ENCODE peak calls at places on chromosomes 6 and 20, in five cellular contexts. F is cardiac fibroblast, J is PC-3, T is neural crest cell, C is HFFc6. G is an unnamed sample.

GRCh38 chr20:53662595-53662994 is 69.0 kb upstream of the ZNF217 start:
- DNase-seq in T (no peak), F (no peak), C (no peak), J (no peak), G (no peak)

GRCh38 chr6:95099410-95099809 is 477.9 kb upstream of the MANEA start:
- DNase-seq in C (no peak), T (no peak), J (no peak), F (no peak), G (no peak)

GRCh38 chr20:33423141-33423834 is 20.3 kb downstream of the SNTA1 start:
- DNase-seq in C (peak), J (peak), T (no peak), F (peak), G (no peak)

GRCh38 chr20:61271273-61272221 is 19.5 kb downstream of the CDH4 start:
- DNase-seq in J (no peak), F (no peak), C (no peak), T (no peak), G (no peak)

GRCh38 chr6:111894272-111894671 is 21.0 kb upstream of the FYN start:
- DNase-seq in J (peak), C (peak), F (peak), T (no peak), G (no peak)

GRCh38 chr6:105515054-105515453 is 112.2 kb upstream of the PREP start:
- DNase-seq in C (no peak), F (no peak), J (no peak), T (no peak), G (no peak)

GRCh38 chr6:105135056-105135455 is 44.8 kb downstream of the POPDC3 start:
- DNase-seq in J (peak), T (no peak), C (no peak), F (peak), G (no peak)

GRCh38 chr6:90411292-90411781 is 114.7 kb upstream of the BACH2 start:
- DNase-seq in T (no peak), F (no peak), C (no peak), J (peak), G (no peak)

GRCh38 chr6:113903666-113904330 is 46.7 kb downstream of the MARCKS start:
- DNase-seq in T (no peak), F (peak), J (no peak), C (no peak), G (no peak)

GRCh38 chr6:149077208-149077607 is 240.3 kb upstream of the TAB2 start:
- DNase-seq in T (no peak), C (no peak), J (no peak), F (peak), G (no peak)

GRCh38 chr6:12289655-12290489 is at the start of gene EDN1:
- DNase-seq in J (peak), T (peak), F (peak), C (peak), G (peak)

GRCh38 chr6:165060636-165061190 is 248.7 kb downstream of the C6orf118 start:
- DNase-seq in F (peak), J (peak), C (no peak), T (no peak), G (no peak)

GRCh38 chr20:56447227-56447626 is 21.2 kb upstream of the RTF2 start:
- DNase-seq in J (no peak), T (no peak), C (no peak), F (no peak), G (no peak)

GRCh38 chr20:35237486-35237885 is 11.0 kb downstream of the MMP24 start:
- DNase-seq in F (no peak), C (peak), T (no peak), J (no peak), G (no peak)

GRCh38 chr6:151647871-151648639 is 154.2 kb downstream of the CCDC170 start:
- DNase-seq in F (peak), C (no peak), T (peak), J (peak), G (no peak)

GRCh38 chr20:227439-228105 is 514 bp downstream of the DEFB129 start:
- DNase-seq in F (no peak), T (no peak), C (no peak), J (no peak), G (no peak)

GRCh38 chr6:163418273-163419029 is 3.9 kb downstream of the QKI start:
- DNase-seq in F (peak), J (no peak), T (no peak), C (no peak), G (no peak)

GRCh38 chr6:94462231-94462630 is 1042.9 kb upstream of the EPHA7 start:
- DNase-seq in T (no peak), F (no peak), C (no peak), J (no peak), G (no peak)

GRCh38 chr6:80269331-80269730 is 162.9 kb downstream of the BCKDHB start:
- DNase-seq in C (no peak), F (no peak), J (no peak), T (no peak), G (no peak)

GRCh38 chr6:113018351-113019151 is 671.4 kb downstream of the RFPL4B start:
- DNase-seq in J (peak), C (peak), T (no peak), F (peak), G (no peak)

GRCh38 chr20:62950741-62951140 is 1.8 kb upstream of the SLC17A9 start:
- DNase-seq in F (no peak), C (no peak), T (no peak), J (no peak), G (no peak)

GRCh38 chr20:62416651-62417637 is 9.9 kb upstream of the CABLES2 start:
- DNase-seq in J (no peak), C (no peak), F (no peak), T (no peak), G (no peak)

GRCh38 chr20:47318596-47319516 is 37.6 kb downstream of the ZMYND8 start:
- DNase-seq in J (peak), C (peak), F (peak), T (peak), G (peak)

GRCh38 chr6:156933201-156934053 is 156.2 kb downstream of the ARID1B start:
- DNase-seq in J (no peak), T (peak), F (no peak), C (no peak), G (no peak)

GRCh38 chr6:158309814-158310213 is 2.5 kb upstream of the TULP4 start:
- DNase-seq in T (no peak), J (no peak), C (no peak), F (no peak), G (no peak)

GRCh38 chr6:2632368-2632767 is 118.4 kb downstream of the MYLK4 start:
- DNase-seq in C (no peak), F (no peak), T (no peak), J (no peak), G (no peak)

GRCh38 chr20:4109307-4109564 is 93.9 kb upstream of the RNF24 start:
- DNase-seq in T (no peak), F (no peak), J (no peak), C (no peak), G (no peak)

DNA sequence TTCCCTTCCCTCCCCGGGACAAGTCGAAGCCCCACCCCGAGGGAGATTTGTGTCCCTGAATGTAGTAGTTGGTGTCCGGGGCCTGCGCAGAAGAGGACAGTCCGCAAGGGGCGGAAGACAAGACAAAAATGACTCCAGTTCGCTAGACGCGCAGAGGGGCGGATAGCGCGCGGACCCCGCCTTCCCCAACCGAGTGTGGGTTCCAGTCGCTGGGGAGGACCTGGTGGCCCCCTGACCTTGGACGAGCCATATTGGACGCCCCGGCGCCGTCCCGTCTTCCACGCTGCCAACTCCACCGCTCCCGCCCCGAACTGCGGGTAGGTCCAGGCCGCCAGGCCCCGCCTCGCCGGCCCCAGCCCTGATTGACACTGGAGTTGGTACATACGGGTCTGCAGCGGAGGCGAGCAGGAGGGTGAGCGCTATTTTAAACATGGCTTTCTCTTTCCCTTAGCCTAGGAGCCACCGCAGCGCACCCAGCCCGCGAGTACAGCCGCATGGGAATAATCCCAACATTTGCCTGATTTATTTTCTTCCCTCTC is 802 bp downstream of the HMGN3 start:
- DNase-seq in C (peak), T (peak), F (peak), J (peak), G (peak)
- TF ChIP-seq CTCF in C (peak), T (peak), F (peak), J (peak), G (no peak)

GRCh38 chr6:31474871-31475286 is 23.1 kb upstream of the MICB start:
- DNase-seq in C (no peak), T (no peak), J (no peak), F (no peak), G (no peak)
- TF ChIP-seq CTCF in C (peak), T (peak), J (peak), F (peak), G (no peak)

DNA sequence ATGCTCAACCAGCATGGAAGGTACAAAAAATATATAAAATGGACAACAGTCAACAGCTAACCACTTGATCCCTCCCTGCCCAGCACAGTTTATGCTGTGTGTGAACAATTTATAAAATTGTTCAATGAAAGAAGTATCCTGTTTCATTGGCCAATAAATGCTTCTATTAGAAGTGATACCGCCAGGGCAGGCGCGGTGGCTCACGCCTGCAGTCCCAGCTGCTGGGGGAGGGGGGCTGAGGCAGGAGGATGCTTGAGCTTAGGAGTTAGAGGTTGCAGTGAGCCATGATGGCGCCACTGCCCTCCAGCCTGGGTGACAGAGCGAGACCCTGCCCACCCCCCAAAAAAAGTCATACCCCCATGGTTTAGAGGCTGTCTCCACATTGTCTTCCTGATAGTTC is 4.6 kb downstream of the AGPAT4 start:
- DNase-seq in T (no peak), C (no peak), F (no peak), J (no peak), G (no peak)
- TF ChIP-seq CTCF in T (no peak), C (no peak), F (no peak), J (peak), G (no peak)

DNA sequence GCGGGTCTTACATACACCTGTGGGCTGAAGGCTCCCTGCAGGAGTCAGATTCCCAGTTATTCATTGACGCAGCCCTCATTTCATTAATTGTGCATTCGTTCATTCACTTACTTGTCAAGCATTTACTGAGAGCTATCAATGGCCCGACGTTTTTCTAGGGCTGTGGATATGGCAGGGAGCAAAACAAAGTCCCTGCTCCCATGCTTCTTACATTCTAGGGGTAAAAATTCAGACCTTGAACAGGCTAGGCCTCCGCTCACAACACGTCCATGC is 369 bp upstream of the NSFL1C start:
- DNase-seq in F (no peak), C (no peak), J (no peak), T (no peak), G (no peak)
- TF ChIP-seq CTCF in F (no peak), C (no peak), J (peak), T (no peak), G (no peak)

GRCh38 chr6:1552296-1552761 is 57.4 kb upstream of the FOXC1 start:
- DNase-seq in T (no peak), C (peak), F (peak), J (peak), G (no peak)
- TF ChIP-seq CTCF in T (peak), C (peak), F (peak), J (peak), G (no peak)

GRCh38 chr6:3919130-3919628 is 70.0 kb downstream of the FAM50B start:
- DNase-seq in J (no peak), F (peak), T (no peak), C (peak), G (no peak)

GRCh38 chr6:3918474-3918873 is 69.3 kb downstream of the FAM50B start:
- DNase-seq in J (no peak), F (no peak), T (no peak), C (no peak), G (no peak)

GRCh38 chr6:3919849-3920248 is 70.7 kb downstream of the FAM50B start:
- DNase-seq in C (no peak), J (no peak), T (no peak), F (no peak), G (no peak)

GRCh38 chr6:3921663-3922062 is 72.5 kb downstream of the FAM50B start:
- DNase-seq in C (no peak), T (no peak), J (no peak), F (no peak), G (no peak)

DNA sequence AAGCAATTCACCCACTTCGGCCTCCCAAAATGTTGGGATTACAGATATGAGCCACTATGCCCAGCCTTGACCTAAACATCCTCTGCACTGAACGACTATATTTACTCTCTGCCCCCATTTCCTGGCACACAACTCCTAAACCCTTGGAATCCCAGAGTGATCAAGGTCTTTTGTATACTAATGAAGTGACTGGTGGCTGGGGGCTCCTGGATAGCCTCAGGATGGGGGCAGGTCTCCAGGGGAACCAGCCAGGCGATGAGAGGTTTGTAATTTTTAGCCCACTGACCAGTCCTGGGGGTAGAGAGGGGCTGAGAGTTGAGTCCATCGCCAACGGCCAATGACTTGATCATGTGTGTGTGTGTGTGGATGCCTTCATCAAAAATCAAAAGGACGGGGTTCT is 71.1 kb downstream of the FAM50B start:
- DNase-seq in C (no peak), J (no peak), F (no peak), T (no peak), G (no peak)
- TF ChIP-seq CTCF in C (no peak), J (no peak), F (no peak), T (no peak), G (no peak)